ENCODE peak calls at places on chromosomes 11 and 22, in four cellular contexts. One of them, this sample, is unnamed.

GRCh38 chr22:42194953-42195352 is 64.3 kb upstream of the CYP2D6 start:
- DNase-seq in gastrocnemius medialis: no peak
- DNase-seq in A549: no peak
- DNase-seq in psoas muscle: no peak
- DNase-seq in this sample: no peak

GRCh38 chr11:126331286-126331685 is 24.2 kb upstream of the ST3GAL4 start:
- DNase-seq in A549: no peak
- DNase-seq in psoas muscle: no peak
- DNase-seq in gastrocnemius medialis: no peak
- DNase-seq in this sample: no peak

GRCh38 chr22:37965940-37966664 is 12.6 kb downstream of the POLR2F start:
- DNase-seq in A549: no peak
- DNase-seq in gastrocnemius medialis: no peak
- DNase-seq in psoas muscle: no peak
- DNase-seq in this sample: no peak

GRCh38 chr11:16902182-16902581 is 112.0 kb downstream of the PLEKHA7 start:
- DNase-seq in psoas muscle: no peak
- DNase-seq in gastrocnemius medialis: no peak
- DNase-seq in A549: no peak
- DNase-seq in this sample: no peak

GRCh38 chr11:66889974-66890373 is 33.1 kb downstream of the LRFN4 start:
- DNase-seq in A549: no peak
- DNase-seq in psoas muscle: peak; percentile 19
- DNase-seq in gastrocnemius medialis: no peak
- DNase-seq in this sample: no peak

GRCh38 chr11:119478711-119479285 is 55.8 kb upstream of the THY1 start:
- DNase-seq in A549: no peak
- DNase-seq in psoas muscle: no peak
- DNase-seq in gastrocnemius medialis: no peak
- DNase-seq in this sample: no peak

GRCh38 chr22:37428649-37429586 is 1.6 kb upstream of the ELFN2 start:
- DNase-seq in A549: peak; percentile 64
- DNase-seq in psoas muscle: no peak
- DNase-seq in gastrocnemius medialis: no peak
- DNase-seq in this sample: no peak

GRCh38 chr11:19889531-19889930 is 176.9 kb downstream of the NAV2 start:
- DNase-seq in A549: no peak
- DNase-seq in gastrocnemius medialis: no peak
- DNase-seq in psoas muscle: no peak
- DNase-seq in this sample: no peak

GRCh38 chr11:825366-826231 is 2.1 kb upstream of the CRACR2B start:
- DNase-seq in A549: no peak
- DNase-seq in psoas muscle: no peak
- DNase-seq in gastrocnemius medialis: no peak
- DNase-seq in this sample: no peak

GRCh38 chr22:42388130-42388797 is 43.9 kb downstream of the NFAM1 start:
- DNase-seq in psoas muscle: no peak
- DNase-seq in A549: no peak
- DNase-seq in gastrocnemius medialis: no peak
- DNase-seq in this sample: no peak

GRCh38 chr11:27467181-27467913 is 5.2 kb downstream of the LGR4 start:
- DNase-seq in A549: no peak
- DNase-seq in psoas muscle: no peak
- DNase-seq in gastrocnemius medialis: no peak
- DNase-seq in this sample: no peak

GRCh38 chr11:27468209-27468608 is 4.4 kb downstream of the LGR4 start:
- DNase-seq in gastrocnemius medialis: no peak
- DNase-seq in A549: no peak
- DNase-seq in psoas muscle: no peak
- DNase-seq in this sample: no peak

GRCh38 chr11:27470166-27470565 is 2.4 kb downstream of the LGR4 start:
- DNase-seq in psoas muscle: no peak
- DNase-seq in gastrocnemius medialis: no peak
- DNase-seq in A549: no peak
- DNase-seq in this sample: no peak

GRCh38 chr11:27469333-27469680 is 3.3 kb downstream of the LGR4 start:
- DNase-seq in gastrocnemius medialis: no peak
- DNase-seq in psoas muscle: no peak
- DNase-seq in A549: no peak
- DNase-seq in this sample: no peak

GRCh38 chr11:27468643-27469332 is 3.8 kb downstream of the LGR4 start:
- DNase-seq in gastrocnemius medialis: no peak
- DNase-seq in A549: no peak
- DNase-seq in psoas muscle: no peak
- DNase-seq in this sample: no peak
- H3K4me3 ChIP-seq in gastrocnemius medialis: no peak overlapping the region
- H3K4me3 ChIP-seq in A549: peak overlapping the region; percentile 89
- H3K4me3 ChIP-seq in psoas muscle: peak overlapping the region; percentile 15
- H3K4me3 ChIP-seq in this sample: peak overlapping the region; percentile 3

DNA sequence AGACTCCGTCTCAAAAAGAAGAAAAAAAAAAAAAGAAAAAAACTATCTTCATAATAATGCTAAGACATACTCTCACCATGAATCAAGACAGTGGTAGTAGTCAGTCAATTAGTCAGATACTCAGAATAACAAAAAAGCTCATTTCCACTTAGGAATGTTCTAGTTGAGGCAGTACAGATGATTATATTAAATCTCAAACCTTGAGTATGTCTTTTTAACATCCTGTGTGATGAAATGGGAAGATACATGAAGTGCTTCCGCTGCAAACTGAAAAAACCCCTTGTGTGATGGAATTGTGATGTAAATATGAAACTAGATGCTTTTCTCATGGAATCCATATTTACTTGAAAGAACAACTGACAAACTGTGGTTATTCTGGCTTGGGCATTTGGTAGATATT is 13.7 kb downstream of the AMOTL1 start:
- DNase-seq in psoas muscle: no peak
- DNase-seq in gastrocnemius medialis: no peak
- DNase-seq in A549: no peak
- DNase-seq in this sample: no peak
- H3K4me1 ChIP-seq in psoas muscle: peaks cover 87% of the 10 kb centered on the region
- H3K4me1 ChIP-seq in gastrocnemius medialis: peaks cover 84% of the 10 kb centered on the region
- H3K4me1 ChIP-seq in A549: peaks cover 5% of the 10 kb centered on the region
- H3K4me1 ChIP-seq in this sample: peaks cover 38% of the 10 kb centered on the region

GRCh38 chr22:44824271-44824670 is 71.9 kb downstream of the ARHGAP8 start:
- DNase-seq in A549: no peak
- DNase-seq in gastrocnemius medialis: no peak
- DNase-seq in psoas muscle: peak; percentile 12
- DNase-seq in this sample: no peak

GRCh38 chr22:44823396-44823795 is 71.0 kb downstream of the ARHGAP8 start:
- DNase-seq in gastrocnemius medialis: no peak
- DNase-seq in A549: no peak
- DNase-seq in psoas muscle: no peak
- DNase-seq in this sample: no peak

GRCh38 chr22:44821741-44822425 is 69.5 kb downstream of the ARHGAP8 start:
- DNase-seq in A549: no peak
- DNase-seq in psoas muscle: no peak
- DNase-seq in gastrocnemius medialis: no peak
- DNase-seq in this sample: no peak

GRCh38 chr22:44823806-44824205 is 71.4 kb downstream of the ARHGAP8 start:
- DNase-seq in psoas muscle: peak; percentile 12
- DNase-seq in A549: no peak
- DNase-seq in gastrocnemius medialis: no peak
- DNase-seq in this sample: no peak

DNA sequence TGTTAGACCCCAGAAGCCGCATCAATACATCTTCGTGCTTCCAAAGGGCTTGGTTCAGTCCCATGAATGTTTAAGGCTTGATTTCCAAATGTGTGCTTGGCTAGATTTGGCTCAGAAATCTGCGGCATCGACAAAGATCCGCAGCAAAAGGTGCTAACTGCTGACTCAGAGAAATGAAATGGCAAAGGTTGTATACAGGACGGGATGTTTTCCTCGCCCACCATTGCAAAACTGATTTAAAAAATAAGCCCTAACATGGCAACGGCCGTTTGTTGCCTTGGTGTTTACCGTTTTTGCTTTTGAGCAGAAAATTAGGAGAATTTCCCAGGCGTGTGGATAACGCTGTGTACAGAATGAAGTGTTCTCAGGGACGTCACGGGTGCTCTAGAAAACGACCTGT is 70.1 kb downstream of the ARHGAP8 start:
- DNase-seq in gastrocnemius medialis: no peak
- DNase-seq in A549: no peak
- DNase-seq in psoas muscle: no peak
- DNase-seq in this sample: no peak
- H3K4me3 ChIP-seq in gastrocnemius medialis: no peak overlapping the region
- H3K4me3 ChIP-seq in A549: no peak overlapping the region
- H3K4me3 ChIP-seq in psoas muscle: no peak overlapping the region
- H3K4me3 ChIP-seq in this sample: no peak overlapping the region

DNA sequence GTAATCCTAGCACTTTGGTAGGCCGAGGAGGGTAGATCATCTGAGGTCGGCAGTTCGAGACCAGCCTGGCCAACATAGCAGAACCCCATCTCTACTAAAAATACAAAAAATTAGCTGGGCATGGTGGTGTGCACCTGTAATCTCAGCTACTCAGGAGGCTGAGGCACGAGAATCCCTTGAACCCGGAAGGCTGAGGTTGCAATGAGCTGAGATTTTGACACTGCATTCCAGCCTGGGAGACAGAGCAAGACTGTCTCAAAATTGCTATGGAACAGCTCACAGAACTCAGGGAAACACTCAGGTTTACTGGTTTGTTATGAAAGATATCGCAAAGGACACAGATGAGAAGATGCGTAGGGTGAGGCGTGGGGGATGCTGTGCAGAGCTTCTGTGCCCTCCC is 2.7 kb downstream of the FAM118A start:
- DNase-seq in psoas muscle: no peak
- DNase-seq in gastrocnemius medialis: no peak
- DNase-seq in A549: no peak
- DNase-seq in this sample: no peak
- H3K4me1 ChIP-seq in psoas muscle: peaks cover 26% of the 10 kb centered on the region
- H3K4me1 ChIP-seq in gastrocnemius medialis: peaks cover 33% of the 10 kb centered on the region
- H3K4me1 ChIP-seq in A549: peaks cover 4% of the 10 kb centered on the region
- H3K4me1 ChIP-seq in this sample: no peaks in the 10 kb centered on the region

GRCh38 chr11:124760205-124760652 is 1.9 kb downstream of the ESAM start:
- DNase-seq in gastrocnemius medialis: no peak
- DNase-seq in A549: no peak
- DNase-seq in psoas muscle: peak; percentile 69
- DNase-seq in this sample: no peak

GRCh38 chr11:124756753-124757227 is 4.7 kb upstream of the VSIG2 start:
- DNase-seq in A549: no peak
- DNase-seq in psoas muscle: no peak
- DNase-seq in gastrocnemius medialis: no peak
- DNase-seq in this sample: no peak

GRCh38 chr11:124759268-124760204 is 2.6 kb downstream of the ESAM start:
- DNase-seq in A549: no peak
- DNase-seq in gastrocnemius medialis: no peak
- DNase-seq in psoas muscle: peak; percentile 76
- DNase-seq in this sample: no peak

GRCh38 chr11:124757320-124757719 is 4.8 kb downstream of the ESAM start:
- DNase-seq in gastrocnemius medialis: no peak
- DNase-seq in A549: no peak
- DNase-seq in psoas muscle: no peak
- DNase-seq in this sample: no peak

DNA sequence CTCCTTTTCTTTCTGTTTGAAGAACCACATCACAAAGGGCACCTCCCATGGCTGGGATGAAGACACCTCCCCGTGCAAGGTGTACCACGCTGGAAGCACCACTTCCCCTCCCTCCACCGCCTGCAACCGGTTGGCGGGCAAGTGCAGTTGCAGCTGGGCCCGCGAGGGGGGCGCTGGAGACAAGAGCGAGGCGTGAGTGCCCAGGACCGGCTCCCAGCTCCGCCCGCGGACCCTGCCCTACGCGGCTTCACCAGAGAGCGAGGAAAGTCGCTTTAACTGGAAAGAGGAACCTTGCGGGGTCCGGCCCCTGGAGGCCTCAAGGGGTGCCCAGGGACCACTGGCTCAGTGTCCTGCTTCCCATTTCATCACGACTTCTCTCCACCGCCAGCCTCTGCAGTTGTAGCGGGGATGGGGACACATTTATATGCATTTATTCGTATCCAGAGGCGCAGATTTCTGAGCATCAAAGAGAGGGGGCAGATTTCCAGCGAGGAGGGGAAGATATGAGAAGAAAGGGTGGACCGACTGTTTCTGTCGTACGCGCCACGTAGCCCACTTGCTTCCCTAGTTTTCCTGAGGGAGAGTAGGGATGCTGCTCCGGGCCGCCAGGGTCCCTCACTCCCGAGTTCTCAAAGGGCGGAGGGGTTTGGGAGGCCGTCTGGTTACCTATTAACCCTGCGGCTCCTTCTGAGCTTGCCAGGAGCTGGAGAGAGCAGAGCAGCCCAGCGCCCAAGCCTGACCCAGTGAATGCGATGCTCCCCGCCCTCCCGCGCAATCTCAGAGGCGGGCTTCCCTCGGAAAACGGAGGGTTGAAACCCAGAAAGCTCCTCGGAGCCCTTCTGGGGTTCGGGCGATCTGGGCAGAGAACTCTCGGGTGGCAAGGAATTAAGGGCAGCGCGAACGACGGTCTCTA is 3.5 kb downstream of the ESAM start:
- DNase-seq in gastrocnemius medialis: peak; percentile 39
- DNase-seq in A549: peak; percentile 77
- DNase-seq in psoas muscle: peak; percentile 78
- DNase-seq in this sample: peak; percentile 59
- H3K4me3 ChIP-seq in gastrocnemius medialis: peak overlapping the region; percentile 55
- H3K4me3 ChIP-seq in A549: peak overlapping the region; percentile 52
- H3K4me3 ChIP-seq in psoas muscle: peak overlapping the region; percentile 74
- H3K4me3 ChIP-seq in this sample: peak overlapping the region; percentile 33

DNA sequence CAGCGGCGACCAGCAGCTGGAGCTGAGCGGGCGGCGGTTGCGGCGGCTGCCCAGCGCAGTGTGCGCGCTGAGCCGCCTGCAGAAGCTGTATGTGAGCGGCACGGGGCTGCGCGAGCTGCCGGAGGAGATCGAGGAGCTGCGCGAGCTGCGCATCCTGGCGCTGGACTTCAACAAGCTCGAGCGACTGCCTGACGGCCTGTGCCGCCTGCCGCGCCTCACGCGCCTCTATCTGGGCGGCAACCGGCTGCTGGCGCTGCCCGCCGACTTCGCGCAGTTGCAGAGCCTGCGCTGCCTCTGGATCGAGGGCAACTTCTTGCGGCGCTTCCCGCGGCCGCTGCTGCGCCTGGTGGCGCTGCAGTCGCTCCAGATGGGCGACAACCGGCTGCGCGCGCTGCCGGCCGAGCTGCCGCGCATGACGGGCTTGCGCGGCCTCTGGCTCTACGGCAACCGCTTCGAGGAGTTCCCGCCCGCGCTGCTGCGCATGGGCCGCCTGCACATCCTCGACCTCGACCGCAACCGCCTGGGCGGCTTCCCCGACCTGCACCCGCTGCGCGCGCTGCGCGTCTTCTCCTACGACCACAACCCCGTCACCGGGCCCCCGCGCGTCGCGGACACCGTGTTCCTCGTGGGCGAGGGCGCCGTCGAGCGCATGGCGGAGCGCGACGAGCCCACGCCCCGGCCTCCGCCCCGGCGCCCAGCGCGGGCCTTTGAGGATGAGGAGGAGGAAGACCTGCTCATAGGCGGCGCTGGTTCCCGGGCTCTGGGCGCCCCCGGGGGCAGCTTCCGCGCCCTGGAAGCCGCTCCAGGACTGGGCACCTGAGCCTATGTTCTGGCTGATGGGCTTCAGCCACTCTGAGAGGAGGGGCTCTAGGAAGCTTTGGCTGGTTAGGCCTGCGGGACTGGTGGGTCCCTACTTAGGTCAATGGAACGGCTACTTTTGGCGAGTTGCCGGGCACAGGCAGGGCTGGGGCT is 795 bp downstream of the LRRC10B start:
- DNase-seq in psoas muscle: peak; percentile 84
- DNase-seq in gastrocnemius medialis: peak; percentile 51
- DNase-seq in A549: peak; percentile 79
- DNase-seq in this sample: no peak
- H3K4me1 ChIP-seq in psoas muscle: no peaks in the 10 kb centered on the region
- H3K4me1 ChIP-seq in gastrocnemius medialis: peaks cover 6% of the 10 kb centered on the region
- H3K4me1 ChIP-seq in A549: peaks cover 13% of the 10 kb centered on the region
- H3K4me1 ChIP-seq in this sample: peaks cover 8% of the 10 kb centered on the region

This sample was measured in tibial nerve.